ENCODE peak calls at places on chromosomes 5 and 9, in nine cellular contexts. S, P, Z, B, J, W, Y, Q and D are unnamed samples.

GRCh38 chr5:151547364-151547763 is 43.8 kb downstream of the FAT2 start:
- DNase-seq in B (no peak), Y (no peak), Q (no peak), J (no peak), Z (no peak), W (no peak), S (no peak), P (no peak), D (no peak)

GRCh38 chr5:14743601-14744295 is 79.2 kb downstream of the OTULIN start:
- DNase-seq in Z (no peak), W (peak), B (no peak), J (no peak), Y (peak), Q (no peak), S (no peak), P (no peak), D (no peak)

GRCh38 chr9:101705135-101705661 is 33.2 kb downstream of the GRIN3A start:
- DNase-seq in Z (no peak), B (peak), J (no peak), S (peak), P (peak), Q (no peak), Y (no peak), W (no peak), D (peak)

GRCh38 chr5:170523129-170523497 is 19.3 kb downstream of the KCNIP1 start:
- DNase-seq in Q (no peak), P (no peak), J (no peak), Y (no peak), B (no peak), S (no peak), W (no peak), Z (no peak), D (no peak)

GRCh38 chr9:133558191-133559126 is 24.0 kb downstream of the ADAMTSL2 start:
- DNase-seq in P (peak), Y (peak), Q (no peak), S (no peak), W (peak), Z (no peak), B (no peak), J (peak), D (no peak)

GRCh38 chr9:101274971-101275670 is 109.7 kb downstream of the BAAT start:
- DNase-seq in B (no peak), S (no peak), P (no peak), Q (no peak), W (no peak), Z (no peak), J (no peak), Y (no peak), D (no peak)

GRCh38 chr5:149125386-149125891 is 15.9 kb upstream of the ABLIM3 start:
- DNase-seq in J (no peak), Q (peak), Z (no peak), Y (peak), P (peak), S (no peak), B (peak), W (no peak), D (no peak)

GRCh38 chr5:116778015-116778414 is 203.4 kb upstream of the SEMA6A start:
- DNase-seq in B (peak), W (no peak), P (peak), Y (no peak), S (no peak), J (no peak), Q (no peak), Z (no peak), D (no peak)

GRCh38 chr9:131865446-131866195 is 125.7 kb upstream of the RAPGEF1 start:
- DNase-seq in P (no peak), J (no peak), S (peak), B (no peak), Y (no peak), Z (no peak), Q (no peak), W (no peak), D (no peak)

GRCh38 chr9:20513126-20513913 is 109.0 kb downstream of the MLLT3 start:
- DNase-seq in S (no peak), W (no peak), B (no peak), Y (peak), P (no peak), J (no peak), Q (no peak), Z (no peak), D (no peak)

GRCh38 chr9:133238851-133239532 is 29.9 kb upstream of the OBP2B start:
- DNase-seq in W (peak), Y (peak), B (peak), S (peak), J (peak), Q (peak), P (peak), Z (peak), D (peak)

GRCh38 chr5:131630963-131631350 is 4.1 kb downstream of the RAPGEF6 start:
- DNase-seq in Z (no peak), W (no peak), B (no peak), P (no peak), Q (no peak), Y (peak), J (no peak), S (no peak), D (no peak)

GRCh38 chr5:509632-510185 is 14.5 kb downstream of the SLC9A3 start:
- DNase-seq in P (no peak), Q (no peak), B (no peak), Y (no peak), Z (no peak), J (no peak), W (no peak), S (no peak), D (no peak)

GRCh38 chr5:757931-758697 is 26.4 kb downstream of the ZDHHC11B start:
- DNase-seq in J (no peak), P (peak), S (peak), B (no peak), W (no peak), Q (no peak), Y (no peak), Z (peak), D (no peak)

GRCh38 chr5:89968870-89969472 is 440.6 kb downstream of the CETN3 start:
- DNase-seq in P (no peak), W (peak), Y (no peak), Q (no peak), J (no peak), Z (no peak), S (no peak), B (no peak), D (no peak)

GRCh38 chr9:115985657-115986056 is 167.9 kb upstream of the PAPPA start:
- DNase-seq in J (no peak), Q (no peak), Z (no peak), P (no peak), B (no peak), S (no peak), Y (no peak), W (peak), D (no peak)

GRCh38 chr5:78182838-78183237 is 111.7 kb downstream of the AP3B1 start:
- DNase-seq in Z (no peak), J (no peak), S (no peak), Y (no peak), Q (peak), P (no peak), B (no peak), W (no peak), D (no peak)

GRCh38 chr5:93236807-93237421 is 344.1 kb downstream of the NR2F1-AS1 start:
- DNase-seq in W (peak), J (no peak), S (no peak), Z (no peak), P (no peak), B (no peak), Y (peak), Q (peak), D (no peak)

GRCh38 chr9:131905144-131905543 is 165.3 kb upstream of the RAPGEF1 start:
- DNase-seq in Y (no peak), P (no peak), B (no peak), S (no peak), Z (no peak), J (no peak), W (no peak), Q (no peak), D (no peak)

GRCh38 chr5:83708170-83708569 is 12.5 kb downstream of the HAPLN1 start:
- DNase-seq in J (no peak), Y (no peak), Q (no peak), B (no peak), P (no peak), W (no peak), Z (no peak), S (no peak), D (no peak)

GRCh38 chr5:107118184-107118902 is 552.4 kb downstream of the EFNA5 start:
- DNase-seq in S (no peak), Q (no peak), B (peak), Y (no peak), W (no peak), P (no peak), J (no peak), Z (no peak), D (no peak)

GRCh38 chr5:127812570-127812969 is 109.4 kb downstream of the CCDC192 start:
- DNase-seq in J (no peak), Y (no peak), B (no peak), Z (no peak), Q (no peak), W (no peak), P (no peak), S (no peak), D (no peak)

GRCh38 chr9:124676159-124676551 is 95.0 kb downstream of the NR6A1 start:
- DNase-seq in P (no peak), W (no peak), J (no peak), S (no peak), Y (no peak), B (no peak), Z (no peak), Q (no peak), D (no peak)

GRCh38 chr9:131981116-131981847 is 98.4 kb downstream of the MED27 start:
- DNase-seq in B (no peak), W (no peak), Y (no peak), P (no peak), S (no peak), Q (no peak), Z (no peak), J (no peak), D (no peak)

GRCh38 chr5:169020102-169020501 is 280.8 kb downstream of the SLIT3 start:
- DNase-seq in S (no peak), W (peak), B (peak), J (no peak), Y (no peak), Q (no peak), P (no peak), Z (no peak), D (no peak)

GRCh38 chr9:110615526-110615925 is 36.0 kb upstream of the SVEP1 start:
- DNase-seq in P (no peak), Q (no peak), W (no peak), Y (peak), B (no peak), Z (no peak), S (no peak), J (no peak), D (no peak)

GRCh38 chr9:101601904-101602765 is 7.4 kb upstream of the PPP3R2 start:
- DNase-seq in Q (peak), Y (peak), J (peak), B (peak), S (no peak), W (peak), P (no peak), Z (no peak), D (no peak)

GRCh38 chr5:154408806-154409205 is 37.0 kb upstream of the SAP30L start:
- DNase-seq in Q (no peak), W (no peak), Z (no peak), Y (no peak), S (no peak), J (no peak), P (no peak), B (no peak), D (no peak)

GRCh38 chr5:74017112-74017511 is 391.1 kb downstream of the ARHGEF28 start:
- DNase-seq in J (no peak), Q (peak), S (no peak), P (no peak), Y (no peak), Z (no peak), B (no peak), W (no peak), D (no peak)

GRCh38 chr5:162209005-162209605 is 141.5 kb downstream of the GABRG2 start:
- DNase-seq in J (peak), Q (no peak), Y (no peak), W (no peak), B (peak), P (peak), S (no peak), Z (no peak), D (peak)

GRCh38 chr5:144028644-144029043 is 141.8 kb downstream of the YIPF5 start:
- DNase-seq in P (no peak), W (peak), J (no peak), Z (no peak), Y (peak), Q (no peak), B (no peak), S (no peak), D (no peak)

GRCh38 chr5:138640855-138641254 is 65.7 kb upstream of the HSPA9 start:
- DNase-seq in J (no peak), Z (no peak), W (no peak), B (no peak), P (no peak), S (no peak), Q (no peak), Y (no peak), D (no peak)
- TF ChIP-seq CTCF in J (no peak), Z (no peak), W (no peak), B (no peak), P (no peak), S (no peak), Q (no peak), Y (no peak), D (no peak)

GRCh38 chr9:95515272-95516113 is 1.3 kb downstream of the PTCH1 start:
- DNase-seq in J (peak), Z (no peak), Q (no peak), W (no peak), S (peak), Y (no peak), P (peak), B (peak), D (no peak)

GRCh38 chr9:95517559-95517933 is 775 bp upstream of the PTCH1 start:
- DNase-seq in Q (no peak), Z (no peak), P (no peak), Y (no peak), W (no peak), J (no peak), S (no peak), B (no peak), D (no peak)

GRCh38 chr9:95516736-95517558 is at the start of gene PTCH1:
- DNase-seq in Y (peak), Q (no peak), P (peak), J (peak), W (peak), Z (no peak), B (peak), S (peak), D (peak)

GRCh38 chr9:95518026-95518425 is 1.3 kb upstream of the PTCH1 start:
- DNase-seq in W (no peak), B (no peak), Z (no peak), Y (no peak), S (no peak), P (no peak), Q (no peak), J (no peak), D (no peak)

GRCh38 chr9:95516221-95516735 is 493 bp downstream of the PTCH1 start:
- DNase-seq in W (no peak), Q (no peak), Y (no peak), P (peak), Z (no peak), J (no peak), S (peak), B (peak), D (no peak)
- TF ChIP-seq CTCF in W (no peak), Q (no peak), Y (no peak), P (no peak), Z (no peak), J (no peak), S (no peak), B (no peak), D (no peak)

GRCh38 chr9:31916591-31917223 is 467.7 kb upstream of the ACO1 start:
- DNase-seq in Y (no peak), J (no peak), Z (no peak), W (no peak), S (no peak), B (peak), P (no peak), Q (no peak), D (no peak)
- TF ChIP-seq CTCF in Y (no peak), J (peak), Z (no peak), W (no peak), S (no peak), B (peak), P (no peak), Q (peak), D (no peak)

DNA sequence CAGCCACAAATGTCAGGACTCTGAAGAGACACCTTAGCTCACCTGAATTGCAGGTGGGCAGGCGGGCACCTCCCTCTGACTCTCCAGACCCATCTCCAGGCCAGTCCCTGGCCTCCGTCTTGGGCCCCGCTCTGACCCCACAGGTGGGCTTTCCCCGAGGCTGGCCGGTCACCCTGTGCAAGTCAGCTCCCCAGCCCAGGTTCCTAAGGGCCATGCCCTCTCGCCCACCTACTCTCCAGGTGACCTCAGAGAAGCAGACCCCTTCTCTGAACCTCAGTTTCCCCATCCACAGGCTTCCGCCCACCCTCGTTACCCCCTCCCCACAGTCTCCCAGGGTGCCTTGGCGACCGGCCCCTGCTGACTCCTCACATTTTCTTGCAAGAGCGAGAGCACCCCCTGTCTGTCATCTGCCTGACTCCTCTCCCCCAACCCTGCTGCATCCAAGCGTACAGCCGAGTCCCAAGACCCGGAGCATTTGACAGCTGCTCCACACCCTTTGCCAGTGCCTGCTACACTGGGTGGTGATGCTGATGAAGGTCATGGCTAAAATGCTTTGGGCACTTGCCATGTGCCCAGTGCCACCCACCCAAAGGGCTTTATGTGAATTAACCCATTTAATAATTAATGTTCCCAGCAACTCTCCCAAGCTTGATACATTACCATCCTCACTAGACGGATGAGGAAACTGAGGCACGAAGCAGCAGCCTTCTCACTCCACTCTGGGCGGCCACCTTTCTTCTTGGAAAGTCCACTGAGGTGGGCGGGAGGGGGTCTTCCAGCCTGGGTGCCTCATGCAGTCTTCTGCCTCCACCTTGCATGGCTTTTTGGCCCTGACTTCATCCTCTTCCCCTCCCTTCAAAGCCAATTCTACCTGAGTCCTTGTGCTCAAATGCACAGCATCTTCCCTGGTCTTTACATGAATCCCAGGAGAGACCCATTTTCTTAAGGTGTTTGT is 51.1 kb upstream of the ORM1 start:
- DNase-seq in S (peak), J (no peak), P (peak), Q (no peak), B (peak), Y (peak), Z (no peak), W (peak), D (no peak)
- TF ChIP-seq CTCF in S (no peak), J (peak), P (peak), Q (peak), B (peak), Y (peak), Z (peak), W (peak), D (peak)

GRCh38 chr9:1708215-1708614 is 306.9 kb upstream of the SMARCA2 start:
- DNase-seq in B (no peak), W (no peak), Y (no peak), Q (no peak), J (no peak), P (no peak), Z (no peak), S (no peak), D (no peak)

GRCh38 chr9:1707291-1707690 is 307.9 kb upstream of the SMARCA2 start:
- DNase-seq in B (no peak), Y (no peak), S (no peak), P (no peak), W (no peak), Z (no peak), J (no peak), Q (peak), D (no peak)

GRCh38 chr9:1712861-1713260 is 302.3 kb upstream of the SMARCA2 start:
- DNase-seq in P (no peak), J (no peak), Q (no peak), S (no peak), W (no peak), Y (no peak), B (no peak), Z (no peak), D (no peak)

GRCh38 chr9:1709347-1709746 is 305.8 kb upstream of the SMARCA2 start:
- DNase-seq in S (no peak), Q (no peak), Z (no peak), B (peak), W (no peak), Y (no peak), J (peak), P (no peak), D (no peak)
- TF ChIP-seq CTCF in S (no peak), Q (peak), Z (no peak), B (peak), W (no peak), Y (no peak), J (peak), P (no peak), D (peak)

DNA sequence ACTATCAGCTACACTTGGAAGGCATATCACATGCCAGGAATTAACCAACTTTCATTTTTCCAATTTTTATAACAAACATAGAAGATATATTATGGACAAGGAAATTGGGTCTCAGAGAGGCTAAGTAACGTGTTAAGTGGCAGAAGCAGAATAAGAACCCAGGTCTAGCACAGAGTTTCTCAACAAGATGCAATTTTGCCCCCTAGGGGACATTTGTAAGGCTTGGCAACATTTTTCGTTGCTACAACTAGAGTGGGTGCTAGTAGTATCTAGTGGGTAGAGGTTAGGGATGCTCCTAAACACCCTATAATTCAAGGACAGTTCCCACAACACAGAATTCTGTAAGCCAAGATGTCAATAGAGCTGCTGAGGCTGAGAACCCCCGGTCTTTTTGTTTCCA is 180.6 kb downstream of the SNCAIP start:
- DNase-seq in P (no peak), W (peak), S (no peak), Y (no peak), B (peak), Q (no peak), J (no peak), Z (no peak), D (no peak)
- TF ChIP-seq CTCF in P (no peak), W (no peak), S (no peak), Y (peak), B (peak), Q (peak), J (peak), Z (no peak), D (peak)